ENCODE peak calls at places on chromosomes 12 and 14, in nine cellular contexts. D is bronchial epithelial cell, J is uterus, M is left ventricle myocardium inferior, I is endothelial cell of umbilical vein, O is heart left ventricle, W is cardiac fibroblast, X is HL-60, T is fibroblast of lung. R is an unnamed sample.

GRCh38 chr14:104865631-104866441 is 768 bp downstream of the CEP170B start:
- DNase-seq in I (peak; percentile 65), X (no peak), O (peak; percentile 69), D (peak; percentile 64), M (peak; percentile 65), J (peak; percentile 66), T (peak; percentile 75), W (peak; percentile 76), R (peak; percentile 18)

GRCh38 chr14:72611506-72611905 is 282.4 kb downstream of the DPF3 start:
- DNase-seq in X (no peak), W (no peak), I (no peak), T (no peak), M (no peak), D (no peak), O (no peak), J (no peak), R (peak; percentile 34)

GRCh38 chr12:7142809-7143465 is 12.8 kb downstream of the CLSTN3 start:
- DNase-seq in M (no peak), X (no peak), D (no peak), J (no peak), I (no peak), O (no peak), T (no peak), W (no peak), R (no peak)

GRCh38 chr14:25197885-25198284 is 147.9 kb upstream of the STXBP6 start:
- DNase-seq in X (no peak), I (no peak), W (no peak), T (no peak), O (no peak), J (no peak), D (no peak), M (no peak), R (no peak)

GRCh38 chr12:52618866-52619265 is 507 bp upstream of the KRT73 start:
- DNase-seq in X (no peak), M (no peak), W (no peak), T (no peak), D (no peak), J (no peak), O (no peak), I (no peak), R (no peak)

GRCh38 chr14:75143761-75144527 is 17.1 kb upstream of the NEK9 start:
- DNase-seq in M (no peak), T (no peak), X (no peak), W (no peak), J (no peak), I (no peak), D (no peak), O (no peak), R (no peak)

GRCh38 chr14:72222046-72222445 is 289.8 kb downstream of the RGS6 start:
- DNase-seq in X (no peak), W (no peak), J (no peak), M (no peak), I (no peak), D (peak; percentile 0), O (no peak), T (no peak), R (no peak)

GRCh38 chr12:110108309-110109036 is 15.7 kb upstream of the IFT81 start:
- DNase-seq in J (no peak), T (no peak), M (peak; percentile 21), O (no peak), W (no peak), X (no peak), D (no peak), I (no peak), R (no peak)

GRCh38 chr12:111425655-111426054 is 19.9 kb downstream of the SH2B3 start:
- DNase-seq in D (no peak), T (no peak), I (no peak), X (no peak), M (no peak), W (no peak), O (no peak), J (no peak), R (no peak)

GRCh38 chr12:132925597-132926416 is 30.3 kb downstream of the ZNF605 start:
- DNase-seq in W (no peak), J (no peak), I (no peak), X (no peak), M (no peak), O (no peak), T (no peak), D (no peak), R (no peak)
- H3K4me3 ChIP-seq in W (no peak overlapping the region), J (no peak overlapping the region), I (no peak overlapping the region), X (no peak overlapping the region), M (no peak overlapping the region), O (no peak overlapping the region), T (no peak overlapping the region), D (no peak overlapping the region), R (no peak overlapping the region)

GRCh38 chr12:25959069-25959961 is 833 bp downstream of the RASSF8 start:
- DNase-seq in O (peak; percentile 41), J (peak; percentile 78), D (peak; percentile 65), T (peak; percentile 83), M (peak; percentile 45), I (peak; percentile 71), X (no peak), W (peak; percentile 90), R (no peak)

GRCh38 chr12:25960926-25961325 is 2.4 kb downstream of the RASSF8 start:
- DNase-seq in X (no peak), O (no peak), T (no peak), D (no peak), I (no peak), M (no peak), W (no peak), J (no peak), R (no peak)

GRCh38 chr12:25957898-25958253 is 606 bp upstream of the RASSF8 start:
- DNase-seq in I (peak; percentile 93), M (no peak), O (no peak), J (peak; percentile 62), D (peak; percentile 86), W (peak; percentile 86), T (peak; percentile 85), X (no peak), R (peak; percentile 79)

GRCh38 chr12:25958254-25959068 is at the start of gene RASSF8:
- DNase-seq in M (peak; percentile 77), J (peak; percentile 72), D (peak; percentile 23), O (peak; percentile 81), I (peak; percentile 74), X (no peak), W (peak; percentile 89), T (peak; percentile 70), R (peak; percentile 81)

DNA sequence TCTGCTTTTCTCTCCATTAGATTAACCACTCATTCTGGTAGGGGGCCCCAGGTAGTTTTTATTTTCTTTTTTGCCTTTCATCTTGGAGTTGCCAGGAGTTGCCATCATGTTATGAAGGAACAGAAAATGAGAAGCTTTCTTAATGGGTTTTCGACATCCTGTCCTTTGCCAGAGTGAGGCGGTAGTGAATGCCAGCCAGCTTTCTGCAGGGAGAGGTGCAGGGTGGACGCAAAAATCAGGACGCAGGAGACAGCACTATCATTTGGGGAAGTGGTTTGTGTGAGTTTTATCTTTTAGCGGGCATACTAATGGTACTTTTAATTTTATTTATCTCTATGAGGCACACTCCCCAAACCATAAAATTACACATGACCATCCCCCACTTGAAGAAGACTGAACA is 1.7 kb downstream of the RASSF8 start:
- DNase-seq in I (peak; percentile 46), W (peak; percentile 70), J (no peak), X (peak; percentile 44), O (peak; percentile 23), D (no peak), M (peak; percentile 29), T (peak; percentile 45), R (no peak)
- TF ChIP-seq CTCF in I (peak; percentile 3), W (peak; percentile 22), J (no peak), X (no peak), O (peak; percentile 4), D (no peak), M (no peak), T (peak; percentile 46), R (no peak)

DNA sequence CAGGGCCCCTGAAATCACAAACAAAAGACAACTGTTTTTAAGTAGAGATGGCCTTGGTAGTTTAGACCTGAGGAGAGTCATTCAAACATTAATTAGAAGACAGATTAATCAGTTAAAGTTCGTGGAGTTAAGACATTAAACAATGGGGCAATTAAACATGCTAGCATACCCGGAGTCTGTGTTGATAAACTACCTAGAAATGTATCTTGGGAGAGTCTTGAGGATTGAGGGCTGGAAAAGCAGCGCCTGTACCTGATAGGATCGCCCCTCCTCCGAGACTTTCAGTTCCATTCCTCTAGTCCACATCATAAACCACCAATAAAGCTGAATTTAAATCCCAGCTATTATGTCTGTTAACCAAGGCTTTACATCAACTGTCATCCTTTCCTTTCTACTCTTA is 1.0 kb upstream of the KRAS start:
- DNase-seq in M (no peak), O (no peak), J (no peak), D (no peak), I (no peak), T (no peak), X (no peak), W (no peak), R (no peak)
- H3K4me3 ChIP-seq in M (peak overlapping the region; percentile 95), O (peak overlapping the region; percentile 94), J (no peak overlapping the region), D (no peak overlapping the region), I (peak overlapping the region; percentile 94), T (peak overlapping the region; percentile 90), X (no peak overlapping the region), W (peak overlapping the region; percentile 56), R (peak overlapping the region; percentile 93)

GRCh38 chr12:98224584-98225221 is 290.7 kb upstream of the TMPO start:
- DNase-seq in W (no peak), D (no peak), M (no peak), O (no peak), J (no peak), I (no peak), X (no peak), T (no peak), R (no peak)

GRCh38 chr12:98229539-98229921 is 285.9 kb upstream of the TMPO start:
- DNase-seq in I (no peak), T (no peak), D (no peak), J (no peak), X (no peak), M (no peak), W (no peak), O (no peak), R (no peak)

GRCh38 chr12:98232753-98233385 is 282.5 kb upstream of the TMPO start:
- DNase-seq in O (no peak), M (no peak), T (peak; percentile 61), W (no peak), D (no peak), I (no peak), J (no peak), X (no peak), R (no peak)

GRCh38 chr12:98228619-98229538 is 286.5 kb upstream of the TMPO start:
- DNase-seq in W (no peak), X (no peak), J (no peak), M (no peak), I (no peak), O (no peak), T (no peak), D (no peak), R (no peak)

DNA sequence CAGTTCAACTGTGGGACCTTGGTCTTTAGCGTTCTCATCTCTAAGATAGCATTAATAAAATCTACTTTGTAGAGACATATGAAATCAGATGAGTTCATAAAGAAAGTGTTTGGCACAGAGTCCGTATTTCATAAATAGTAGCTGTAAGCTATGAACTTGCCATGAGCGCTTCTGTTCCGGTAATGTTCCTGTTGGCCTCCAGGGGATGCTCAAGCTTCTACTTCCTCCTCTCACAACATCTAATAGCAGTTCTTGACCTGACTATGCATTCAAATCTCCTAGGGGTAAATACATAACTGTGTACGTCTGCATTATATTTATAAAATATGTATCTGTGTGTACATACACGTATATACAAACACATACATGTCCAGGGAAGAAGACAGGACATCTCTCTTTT is 288.2 kb upstream of the TMPO start:
- DNase-seq in X (peak; percentile 5), W (peak; percentile 24), T (no peak), J (no peak), M (no peak), I (no peak), O (no peak), D (peak; percentile 14), R (no peak)
- TF ChIP-seq CTCF in X (peak; percentile 66), W (peak; percentile 24), T (peak; percentile 50), J (no peak), M (no peak), I (peak; percentile 31), O (no peak), D (peak; percentile 38), R (no peak)

R was measured in ascending aorta.